ENCODE peak calls at places on chromosomes 6 and 20, in five cellular contexts. P is left colon, L is occipital lobe, A is SK-MEL-5, V is psoas muscle. C is an unnamed sample.
A peak's percentile ranks its signal among the peaks of the same experiment; 100 is the strongest.

GRCh38 chr6:35611235-35611634 is 77.5 kb downstream of the FKBP5 start:
- DNase-seq in V (no peak), A (no peak), L (no peak), P (no peak), C (no peak)

GRCh38 chr6:112004397-112005341 is 49.2 kb upstream of the CCN6 start:
- DNase-seq in P (no peak), L (no peak), V (peak; percentile 59), A (no peak), C (no peak)

GRCh38 chr6:14706378-14706929 is 539.4 kb upstream of the JARID2 start:
- DNase-seq in V (peak; percentile 71), P (peak; percentile 17), L (peak; percentile 57), A (no peak), C (no peak)

GRCh38 chr20:35166242-35166830 is 5.5 kb upstream of the PROCR start:
- DNase-seq in L (no peak), P (peak; percentile 9), V (peak; percentile 67), A (no peak), C (peak; percentile 17)

GRCh38 chr6:87897581-87898147 is 150.0 kb upstream of the SPACA1 start:
- DNase-seq in V (no peak), A (no peak), P (no peak), L (no peak), C (no peak)

GRCh38 chr6:74249658-74250057 is 553.7 kb downstream of the CD109 start:
- DNase-seq in P (no peak), L (no peak), A (no peak), V (no peak), C (no peak)

GRCh38 chr6:35213161-35213823 is 464 bp upstream of the SCUBE3 start:
- DNase-seq in A (no peak), L (no peak), V (no peak), P (no peak), C (peak; percentile 5)

GRCh38 chr6:147154454-147154853 is 49.8 kb upstream of the STXBP5 start:
- DNase-seq in V (no peak), A (no peak), L (no peak), P (no peak), C (no peak)

GRCh38 chr20:46073443-46073842 is 16.3 kb downstream of the NCOA5 start:
- DNase-seq in L (no peak), A (no peak), V (no peak), P (no peak), C (no peak)